ENCODE peak calls at places on chromosomes 3 and 15, in nine cellular contexts. P is upper lobe of right lung; R is SK-N-SH; M is cardiac muscle cell; V is aorta; F is sigmoid colon; O is CD4-positive, CD25-positive, alpha-beta regulatory T cell; Z is astrocyte; J is mucosa of descending colon. H is an unnamed sample.

GRCh38 chr15:45242289-45242688 is 9.7 kb upstream of the SLC28A2 start:
- DNase-seq in O (no peak), R (no peak), Z (peak; percentile 2), J (no peak), V (no peak), P (no peak), F (no peak), M (no peak), H (no peak)

GRCh38 chr3:127351775-127352350 is 64.0 kb upstream of the PRR20G start:
- DNase-seq in V (no peak), F (no peak), O (no peak), J (no peak), M (no peak), R (no peak), Z (no peak), P (no peak), H (no peak)

GRCh38 chr3:36227982-36228381 is 152.3 kb upstream of the STAC start:
- DNase-seq in J (no peak), V (no peak), P (no peak), R (no peak), O (no peak), F (no peak), Z (no peak), M (no peak), H (no peak)

GRCh38 chr15:31372635-31373091 is 46.0 kb downstream of the KLF13 start:
- DNase-seq in Z (peak; percentile 50), P (no peak), J (no peak), O (no peak), R (peak; percentile 97), F (peak; percentile 90), V (no peak), M (peak; percentile 46), H (peak; percentile 90)

GRCh38 chr15:35741881-35742280 is 195.9 kb upstream of the DPH6 start:
- DNase-seq in Z (no peak), R (no peak), F (no peak), J (no peak), O (no peak), P (no peak), V (no peak), M (no peak), H (no peak)

GRCh38 chr3:1421577-1421976 is 328.8 kb downstream of the CNTN6 start:
- DNase-seq in O (no peak), Z (no peak), F (no peak), V (no peak), M (no peak), R (no peak), P (no peak), J (no peak), H (no peak)

GRCh38 chr3:16476636-16477035 is 36.9 kb downstream of the RFTN1 start:
- DNase-seq in O (no peak), P (no peak), J (no peak), F (no peak), V (no peak), Z (peak; percentile 98), M (no peak), R (no peak), H (no peak)

GRCh38 chr15:100786901-100787566 is 92.6 kb upstream of the ALDH1A3 start:
- DNase-seq in O (no peak), F (no peak), M (no peak), R (no peak), J (no peak), V (no peak), P (peak; percentile 40), Z (no peak), H (peak; percentile 9)

GRCh38 chr3:30778923-30779322 is 115.5 kb downstream of the GADL1 start:
- DNase-seq in M (no peak), V (no peak), O (no peak), R (no peak), J (no peak), Z (no peak), P (no peak), F (no peak), H (no peak)

GRCh38 chr3:119529883-119530282 is 29.5 kb downstream of the CD80 start:
- DNase-seq in P (no peak), R (no peak), J (no peak), F (no peak), V (no peak), M (no peak), O (no peak), Z (peak; percentile 53), H (no peak)

GRCh38 chr3:108202834-108203233 is 19.4 kb downstream of the IFT57 start:
- DNase-seq in R (no peak), J (no peak), F (no peak), P (no peak), V (no peak), M (no peak), O (no peak), Z (peak; percentile 48), H (no peak)

GRCh38 chr3:158742861-158743260 is 10.6 kb upstream of the RARRES1 start:
- DNase-seq in F (no peak), P (no peak), V (no peak), J (no peak), O (no peak), Z (peak; percentile 78), R (no peak), M (no peak), H (no peak)

GRCh38 chr3:112090899-112091586 is 4.9 kb downstream of the C3orf52 start:
- DNase-seq in R (no peak), M (peak; percentile 84), J (no peak), P (no peak), Z (no peak), O (no peak), F (no peak), V (no peak), H (no peak)

GRCh38 chr3:99730870-99731269 is 86.8 kb upstream of the CMSS1 start:
- DNase-seq in P (no peak), Z (no peak), J (no peak), O (no peak), F (no peak), M (no peak), V (no peak), R (no peak), H (no peak)

GRCh38 chr3:99731499-99731898 is 86.2 kb upstream of the CMSS1 start:
- DNase-seq in Z (no peak), F (no peak), J (no peak), V (no peak), R (no peak), M (no peak), P (no peak), O (no peak), H (no peak)
- H3K4me1 ChIP-seq in Z (no peaks in the 10 kb centered on the region), F (no peaks in the 10 kb centered on the region), J (no peaks in the 10 kb centered on the region), V (no peaks in the 10 kb centered on the region), R (no peaks in the 10 kb centered on the region), M (no peaks in the 10 kb centered on the region), P (no peaks in the 10 kb centered on the region), O (no peaks in the 10 kb centered on the region), H (no peaks in the 10 kb centered on the region)

DNA sequence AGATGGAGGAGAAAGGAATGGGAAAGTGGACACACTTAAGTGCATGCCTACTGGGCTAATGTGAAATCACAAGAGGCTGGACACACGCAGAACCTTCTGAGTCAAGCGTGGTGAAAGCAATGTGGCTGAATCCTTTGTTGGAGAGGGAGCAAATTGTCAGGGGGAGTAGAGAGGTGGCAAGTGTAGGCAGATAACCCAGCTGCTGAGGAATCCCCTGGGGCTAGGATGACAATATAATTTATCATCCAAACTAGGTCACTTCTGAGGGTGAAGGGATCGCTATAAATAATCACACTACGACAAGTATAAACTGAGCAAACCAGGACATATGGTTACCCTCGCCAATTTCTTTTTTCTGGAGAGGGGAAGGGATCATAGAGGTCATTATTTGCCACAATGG is 28.7 kb downstream of the TAMM41 start:
- DNase-seq in V (no peak), J (no peak), Z (peak; percentile 14), F (no peak), P (no peak), R (peak; percentile 27), M (no peak), O (no peak), H (no peak)
- H3K36me3 ChIP-seq in V (peaks cover 2% of the 10 kb centered on the region), J (peaks cover 5% of the 10 kb centered on the region), Z (peaks cover 26% of the 10 kb centered on the region), F (no peaks in the 10 kb centered on the region), P (peaks cover 74% of the 10 kb centered on the region), R (peaks cover 27% of the 10 kb centered on the region), M (peaks cover 13% of the 10 kb centered on the region), O (peaks cover 67% of the 10 kb centered on the region), H (peaks cover 16% of the 10 kb centered on the region)

DNA sequence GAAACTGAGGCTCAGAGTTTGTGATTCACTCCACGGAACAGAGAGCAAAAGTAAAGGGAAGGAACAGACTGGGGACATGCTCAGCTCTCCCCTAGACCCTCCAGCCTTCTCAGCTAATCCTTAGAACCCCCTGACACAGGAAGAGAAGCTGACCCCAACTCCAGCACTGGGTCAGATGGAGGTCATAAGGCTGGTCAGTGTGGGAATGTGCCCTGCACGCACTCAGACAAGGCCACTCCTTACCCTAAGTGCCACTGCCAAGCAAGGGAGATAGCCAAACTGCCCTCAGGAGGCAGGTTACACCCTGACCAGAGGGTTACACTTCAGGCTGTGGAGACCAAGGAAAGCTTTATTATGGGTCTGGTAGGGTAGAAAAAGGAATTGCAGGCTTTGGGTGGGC is 1.2 kb downstream of the RPL29 start:
- DNase-seq in M (no peak), O (no peak), V (no peak), P (no peak), R (no peak), Z (no peak), F (no peak), J (no peak), H (no peak)
- H3K4me3 ChIP-seq in M (peak overlapping the region; percentile 80), O (peak overlapping the region; percentile 88), V (no peak overlapping the region), P (peak overlapping the region; percentile 92), R (peak overlapping the region; percentile 83), Z (peak overlapping the region; percentile 93), F (peak overlapping the region; percentile 73), J (no peak overlapping the region), H (no peak overlapping the region)

GRCh38 chr15:74788716-74789151 is 6.9 kb downstream of the CSK start:
- DNase-seq in P (no peak), F (no peak), Z (no peak), V (no peak), M (no peak), J (peak; percentile 81), O (peak; percentile 55), R (no peak), H (no peak)
- H3K4me1 ChIP-seq in P (peaks cover 96% of the 10 kb centered on the region), F (peaks cover 77% of the 10 kb centered on the region), Z (peaks cover 73% of the 10 kb centered on the region), V (peaks cover 5% of the 10 kb centered on the region), M (peaks cover 33% of the 10 kb centered on the region), J (peaks cover 66% of the 10 kb centered on the region), O (peaks cover 100% of the 10 kb centered on the region), R (peaks cover 20% of the 10 kb centered on the region), H (peaks cover 92% of the 10 kb centered on the region)

GRCh38 chr3:42014949-42015533 is 53.1 kb upstream of the ULK4 start:
- DNase-seq in O (no peak), R (peak; percentile 36), M (no peak), J (peak; percentile 74), V (peak; percentile 83), Z (no peak), P (no peak), F (peak; percentile 83), H (peak; percentile 64)
- H3K36me3 ChIP-seq in O (no peaks in the 10 kb centered on the region), R (no peaks in the 10 kb centered on the region), M (no peaks in the 10 kb centered on the region), J (no peaks in the 10 kb centered on the region), V (no peaks in the 10 kb centered on the region), Z (no peaks in the 10 kb centered on the region), P (no peaks in the 10 kb centered on the region), F (no peaks in the 10 kb centered on the region), H (no peaks in the 10 kb centered on the region)

DNA sequence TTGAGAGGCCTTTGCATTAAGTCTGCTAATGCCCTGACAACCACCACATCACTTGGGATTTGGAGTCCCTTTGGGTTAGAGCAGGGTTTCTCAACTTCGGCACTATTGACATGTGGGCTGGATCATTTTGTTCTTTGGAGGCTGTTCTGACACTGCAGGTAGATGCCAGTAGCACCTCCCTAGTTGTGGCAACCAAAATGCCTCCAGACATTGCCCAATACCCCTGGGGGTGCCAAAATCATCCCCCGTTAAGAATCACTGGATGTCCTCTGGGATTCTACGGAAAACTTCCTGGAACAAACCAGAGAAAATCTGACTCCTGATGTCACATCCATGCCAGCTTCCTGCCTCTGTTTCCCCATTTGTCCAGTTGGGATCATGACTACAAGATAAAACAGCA is 37.2 kb upstream of the BLM start:
- DNase-seq in O (no peak), J (no peak), F (peak; percentile 71), V (no peak), P (no peak), M (no peak), Z (no peak), R (no peak), H (no peak)
- H3K4me3 ChIP-seq in O (no peak overlapping the region), J (no peak overlapping the region), F (no peak overlapping the region), V (no peak overlapping the region), P (no peak overlapping the region), M (no peak overlapping the region), Z (no peak overlapping the region), R (no peak overlapping the region), H (no peak overlapping the region)